ENCODE peak calls at places on chromosomes 16 and 17, in five cellular contexts. V is PC-3, X is GM23248, T is MM.1S, M is neural progenitor cell. U is an unnamed sample.

GRCh38 chr16:11914759-11915643 is 755 bp downstream of the GSPT1 start:
- DNase-seq in X (peak), M (peak), T (peak), V (peak), U (peak)

GRCh38 chr16:69532761-69533459 is 32.9 kb upstream of the NFAT5 start:
- DNase-seq in M (no peak), V (no peak), X (peak), T (no peak), U (peak)

GRCh38 chr17:80956321-80957190 is 35.1 kb upstream of the CHMP6 start:
- DNase-seq in X (no peak), M (peak), V (no peak), T (no peak), U (no peak)

GRCh38 chr16:75632857-75633256 is 9.8 kb upstream of the ADAT1 start:
- DNase-seq in M (no peak), V (no peak), X (no peak), T (no peak), U (no peak)

GRCh38 chr17:1718362-1719165 is 5.9 kb upstream of the WDR81 start:
- DNase-seq in M (no peak), T (no peak), X (no peak), V (no peak), U (no peak)

GRCh38 chr17:67521773-67522069 is 144.6 kb downstream of the PITPNC1 start:
- DNase-seq in M (no peak), T (no peak), V (no peak), X (no peak), U (no peak)

GRCh38 chr16:76963614-76964315 is 227.2 kb upstream of the MON1B start:
- DNase-seq in M (no peak), X (no peak), T (peak), V (no peak), U (no peak)

GRCh38 chr17:47862621-47863440 is 11.9 kb upstream of the SP6 start:
- DNase-seq in T (no peak), X (peak), M (no peak), V (peak), U (no peak)

GRCh38 chr17:76382803-76383644 is 1.4 kb upstream of the SPHK1 start:
- DNase-seq in M (peak), T (peak), V (peak), X (peak), U (peak)

GRCh38 chr17:21377821-21378396 is 1.8 kb downstream of the KCNJ12 start:
- DNase-seq in X (no peak), M (peak), V (no peak), T (no peak), U (peak)

GRCh38 chr17:12987120-12987519 is 30.7 kb downstream of the ELAC2 start:
- DNase-seq in M (peak), V (no peak), X (no peak), T (no peak), U (peak)

GRCh38 chr17:12979826-12980500 is 37.9 kb downstream of the ELAC2 start:
- DNase-seq in T (no peak), M (no peak), X (peak), V (no peak), U (no peak)

GRCh38 chr17:12985431-12986285 is 32.2 kb downstream of the ELAC2 start:
- DNase-seq in X (peak), T (no peak), V (no peak), M (no peak), U (no peak)

GRCh38 chr17:12982224-12982623 is 35.6 kb downstream of the ELAC2 start:
- DNase-seq in V (no peak), X (no peak), T (peak), M (no peak), U (no peak)

GRCh38 chr17:12983986-12984932 is 33.6 kb downstream of the ELAC2 start:
- DNase-seq in M (no peak), T (no peak), X (peak), V (peak), U (no peak)
- H2AFZ ChIP-seq in M (no peak), T (no peak), X (peak), V (no peak), U (no peak)

GRCh38 chr16:8887952-8888560 is 5.9 kb downstream of the LITAFD start:
- DNase-seq in T (no peak), V (peak), M (no peak), X (peak), U (no peak)
- TF ChIP-seq EZH2phosphoT487 in T (no peak), V (no peak), M (no peak), X (no peak), U (no peak)

GRCh38 chr16:73771196-73771595 is 525.4 kb upstream of the PSMD7 start:
- DNase-seq in X (no peak), M (no peak), T (no peak), V (no peak), U (no peak)
- H2AFZ ChIP-seq in X (no peak), M (no peak), T (no peak), V (no peak), U (no peak)

GRCh38 chr16:30660424-30661251 is 2.4 kb downstream of the FBRS start:
- DNase-seq in M (no peak), T (peak), X (peak), V (no peak), U (no peak)

GRCh38 chr16:30656974-30657865 is 1.0 kb upstream of the FBRS start:
- DNase-seq in X (peak), M (no peak), T (peak), V (peak), U (no peak)

GRCh38 chr16:30657866-30658730 is at the start of gene FBRS:
- DNase-seq in T (peak), M (peak), X (peak), V (peak), U (peak)

GRCh38 chr16:30659507-30660423 is 1.5 kb downstream of the FBRS start:
- DNase-seq in T (peak), X (peak), M (peak), V (no peak), U (peak)

DNA sequence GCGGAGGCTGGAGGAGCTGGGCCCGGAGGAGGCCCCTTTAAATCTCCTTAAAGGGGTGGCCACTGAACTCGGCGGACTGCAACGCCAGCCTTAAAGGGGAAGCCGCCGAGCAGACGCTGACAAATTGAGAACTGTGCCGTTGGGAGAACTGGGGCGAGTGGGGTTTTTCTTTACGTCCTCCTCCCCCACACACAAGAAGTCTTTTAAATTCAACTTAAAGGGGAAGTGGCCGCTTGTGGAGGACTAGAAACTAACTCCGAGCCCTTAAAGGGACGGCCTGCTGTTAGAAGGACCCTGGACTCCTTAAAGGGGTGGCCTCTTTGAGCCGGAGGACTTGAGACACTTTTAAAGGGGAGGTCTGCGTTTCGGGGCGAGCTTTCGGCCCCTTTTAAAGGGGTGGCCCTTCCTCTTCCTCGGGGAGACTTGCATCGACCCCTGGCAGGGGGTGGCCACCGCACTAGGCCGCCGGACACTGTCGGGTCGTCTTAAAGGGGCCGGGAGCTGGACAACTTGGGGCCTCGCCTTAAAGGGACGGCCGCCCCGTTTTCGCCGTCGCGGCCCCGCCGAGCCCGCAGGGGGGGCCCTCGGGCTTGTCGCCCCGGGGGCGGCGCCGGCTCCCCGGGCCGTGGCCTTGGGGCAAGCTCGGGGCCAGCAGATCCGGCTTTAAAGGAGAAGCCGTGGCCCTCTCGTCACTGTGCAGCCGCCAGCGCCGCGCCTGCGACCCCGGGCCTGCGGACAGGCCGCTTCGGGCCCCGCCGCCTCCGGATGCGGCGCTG is 688 bp downstream of the FBRS start:
- DNase-seq in X (peak), T (peak), M (peak), V (peak), U (peak)
- TF ChIP-seq EZH2phosphoT487 in X (no peak), T (no peak), M (no peak), V (no peak), U (no peak)

GRCh38 chr17:73304971-73305786 is 6.6 kb downstream of the CDC42EP4 start:
- DNase-seq in X (peak), T (no peak), M (peak), V (peak), U (peak)
- H2AFZ ChIP-seq in X (peak), T (no peak), M (no peak), V (no peak), U (no peak)

GRCh38 chr16:79795556-79795955 is 195.0 kb upstream of the MAF start:
- DNase-seq in X (no peak), T (no peak), V (no peak), M (no peak), U (no peak)
- TF ChIP-seq EZH2phosphoT487 in X (no peak), T (no peak), V (no peak), M (no peak), U (no peak)

DNA sequence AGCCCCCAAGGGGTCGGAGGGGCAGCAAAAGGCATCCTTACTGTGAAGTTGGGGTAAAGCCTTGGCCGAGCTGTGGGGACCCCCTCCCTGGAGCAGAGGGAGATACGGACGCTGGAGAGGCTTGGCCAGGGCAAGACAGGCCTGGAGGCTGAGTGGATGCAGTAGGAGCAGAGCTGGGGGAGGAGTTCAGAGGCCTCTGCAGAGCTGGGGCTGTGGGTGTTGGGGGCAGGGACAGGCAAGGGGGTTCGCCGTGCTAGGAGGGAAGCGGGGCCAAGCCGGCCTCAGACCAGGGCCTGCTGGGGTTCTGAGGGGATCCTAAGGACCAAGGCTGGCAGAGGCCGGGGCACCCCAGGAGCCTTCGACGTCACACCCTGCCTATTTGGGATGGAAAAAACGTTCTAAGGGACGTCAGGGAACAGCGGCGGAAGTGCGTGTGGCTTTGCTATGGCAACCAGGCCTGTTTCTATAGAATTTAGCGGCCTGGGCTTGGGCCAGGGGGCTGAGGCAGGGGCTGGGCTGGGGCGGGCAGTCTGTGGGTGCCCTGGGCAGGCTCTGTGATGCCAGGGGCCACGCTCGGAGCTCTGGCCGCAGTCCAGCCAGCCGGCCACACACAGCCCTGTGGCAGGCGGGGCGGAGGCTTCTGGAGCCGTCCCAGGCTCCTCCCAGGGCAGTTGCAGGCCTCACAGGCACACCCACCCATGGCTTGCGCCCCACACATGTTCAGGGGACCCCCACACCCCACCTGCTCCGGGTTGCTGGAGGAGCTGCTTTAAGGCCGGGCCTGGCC is 3.7 kb downstream of the TRAF7 start:
- DNase-seq in T (no peak), X (peak), V (no peak), M (peak), U (no peak)
- H2AFZ ChIP-seq in T (no peak), X (no peak), V (no peak), M (no peak), U (no peak)

DNA sequence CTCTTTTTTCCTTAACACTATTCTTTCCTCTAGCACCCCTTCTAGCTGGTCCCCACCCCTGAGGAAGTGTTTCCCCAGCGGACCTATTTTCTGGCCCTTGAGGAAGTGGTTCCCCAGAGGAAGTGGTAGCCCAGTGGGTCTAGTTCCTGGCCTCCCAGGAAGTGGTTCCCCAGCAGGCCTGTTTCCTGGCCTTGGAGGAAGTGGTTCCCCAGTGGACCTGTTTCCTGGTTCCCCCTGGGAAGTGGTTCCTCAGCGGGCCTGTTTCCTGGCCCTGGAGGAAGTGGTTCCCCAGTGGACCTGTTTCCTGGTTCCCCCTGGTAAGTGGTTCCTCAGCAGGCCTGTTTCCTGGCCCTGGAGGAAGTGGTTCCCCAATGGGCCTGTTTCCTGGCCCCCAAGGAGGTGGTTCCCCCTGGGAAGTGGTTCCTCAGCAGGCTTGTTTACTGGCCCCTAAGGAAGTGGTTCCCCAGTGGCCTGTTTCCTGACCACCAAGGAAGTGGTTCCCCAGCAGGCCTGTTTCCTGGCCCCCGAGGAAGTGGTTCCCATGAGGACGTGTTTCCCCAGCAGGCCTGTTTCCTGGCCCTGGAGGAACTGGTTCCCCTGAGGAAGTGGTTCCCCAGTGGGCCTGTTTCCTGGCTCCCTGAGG is 58.3 kb downstream of the NTN1 start:
- DNase-seq in X (no peak), T (no peak), V (no peak), M (no peak), U (no peak)
- TF ChIP-seq EZH2phosphoT487 in X (no peak), T (no peak), V (no peak), M (no peak), U (no peak)

DNA sequence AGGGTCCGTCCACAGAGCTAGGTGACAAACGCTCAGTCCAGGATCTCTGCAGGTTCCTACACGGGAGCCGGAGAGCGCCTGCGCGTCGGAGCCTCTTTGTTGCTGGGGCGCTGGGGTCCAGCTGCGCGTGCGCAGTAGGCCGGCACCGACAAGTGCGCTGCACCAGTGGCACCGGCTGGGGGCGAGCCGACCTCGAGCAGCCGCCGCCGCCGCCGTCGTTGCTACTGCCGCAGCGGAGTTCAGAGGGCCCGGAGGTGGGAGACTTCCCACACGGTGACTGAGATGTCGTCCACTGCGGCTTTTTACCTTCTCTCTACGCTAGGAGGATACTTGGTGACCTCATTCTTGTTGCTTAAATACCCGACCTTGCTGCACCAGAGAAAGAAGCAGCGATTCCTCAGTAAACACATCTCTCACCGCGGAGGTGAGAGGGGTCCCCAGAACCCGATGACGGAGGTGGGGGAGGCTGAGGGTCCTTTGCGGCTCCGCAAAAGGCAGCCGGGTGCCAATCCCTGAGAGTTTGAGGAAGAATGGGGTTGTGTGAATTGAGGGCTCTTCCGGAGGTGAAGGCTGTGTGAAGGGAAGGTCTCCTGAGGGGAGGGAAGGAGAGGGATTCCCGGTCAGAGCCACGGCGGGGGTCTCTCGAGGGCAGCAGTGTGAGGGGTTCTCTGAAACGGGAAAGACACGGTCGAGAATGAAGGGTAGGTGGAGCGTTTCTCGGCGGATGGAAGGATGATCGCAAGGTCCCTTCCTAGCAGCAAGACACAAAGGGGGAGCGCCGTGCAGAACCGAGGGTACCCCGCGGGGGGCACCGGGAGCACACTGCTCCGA is at the start of gene GDPD1:
- DNase-seq in X (peak), M (peak), T (peak), V (peak), U (peak)
- H2AFZ ChIP-seq in X (peak), M (peak), T (peak), V (peak), U (peak)